ENCODE peak calls at places on chromosomes 2 and 18, in eight cellular contexts. O is A549, K is esophagus squamous epithelium, G is endothelial cell of umbilical vein, S is transverse colon, J is suprapubic skin, L is ovary, C is uterus. Q is an unnamed sample.

GRCh38 chr2:158990397-158991209 is 22.2 kb downstream of the TANC1 start:
- DNase-seq in C (no peak), G (no peak), L (no peak), J (no peak), S (no peak), K (no peak), O (peak; percentile 72), Q (no peak)

GRCh38 chr2:101787097-101787496 is 89.6 kb downstream of the MAP4K4 start:
- DNase-seq in G (no peak), K (no peak), C (no peak), J (no peak), L (no peak), S (no peak), O (no peak), Q (no peak)

GRCh38 chr2:206164261-206164862 is 4.7 kb downstream of the EEF1B2 start:
- DNase-seq in K (no peak), C (no peak), O (no peak), S (peak; percentile 13), L (no peak), G (peak; percentile 50), J (no peak), Q (peak; percentile 49)

GRCh38 chr18:13500227-13500865 is 226.0 kb downstream of the FAM210A start:
- DNase-seq in G (peak; percentile 83), L (no peak), J (peak; percentile 57), C (no peak), K (no peak), S (no peak), O (no peak), Q (no peak)

GRCh38 chr2:84924173-84925106 is 19.0 kb downstream of the TMSB10 start:
- DNase-seq in J (peak; percentile 65), G (peak; percentile 84), L (peak; percentile 52), K (no peak), C (no peak), O (no peak), S (peak; percentile 62), Q (peak; percentile 26)

GRCh38 chr2:169329669-169330554 is 32.4 kb downstream of the LRP2 start:
- DNase-seq in S (no peak), O (no peak), G (no peak), K (no peak), J (no peak), C (no peak), L (no peak), Q (no peak)

GRCh38 chr2:238908960-238909951 is 61.4 kb downstream of the TWIST2 start:
- DNase-seq in K (no peak), S (no peak), L (peak; percentile 51), O (no peak), C (peak; percentile 43), G (peak; percentile 10), J (peak; percentile 90), Q (no peak)

GRCh38 chr18:79458131-79458838 is 62.6 kb downstream of the NFATC1 start:
- DNase-seq in G (peak; percentile 93), J (no peak), S (peak; percentile 29), C (peak; percentile 82), K (no peak), L (peak; percentile 80), O (peak; percentile 48), Q (peak; percentile 66)

GRCh38 chr18:33210575-33211189 is 229.8 kb downstream of the CCDC178 start:
- DNase-seq in C (no peak), G (peak; percentile 36), J (no peak), S (no peak), O (no peak), K (no peak), L (no peak), Q (no peak)

GRCh38 chr2:203225423-203226039 is 13.3 kb upstream of the CYP20A1 start:
- DNase-seq in J (no peak), C (no peak), S (no peak), G (peak; percentile 32), K (no peak), L (no peak), O (no peak), Q (no peak)

GRCh38 chr2:74944987-74945782 is 13.3 kb upstream of the POLE4 start:
- DNase-seq in J (no peak), L (no peak), S (no peak), G (no peak), C (no peak), O (no peak), K (no peak), Q (no peak)

GRCh38 chr2:189179607-189179979 is at the start of gene COL5A2:
- DNase-seq in S (peak; percentile 24), G (peak; percentile 90), J (no peak), L (peak; percentile 52), K (no peak), O (peak; percentile 15), C (peak; percentile 57), Q (peak; percentile 19)

GRCh38 chr2:28342081-28342967 is 50.3 kb upstream of the FOSL2 start:
- DNase-seq in C (peak; percentile 83), S (peak; percentile 47), O (peak; percentile 33), K (no peak), G (peak; percentile 83), L (peak; percentile 76), J (no peak), Q (peak; percentile 70)

GRCh38 chr18:55587341-55588000 is 521 bp downstream of the TCF4 start:
- DNase-seq in L (peak; percentile 47), J (no peak), K (no peak), O (peak; percentile 9), G (peak; percentile 63), S (no peak), C (peak; percentile 27), Q (no peak)

GRCh38 chr2:120624738-120625446 is 110.8 kb upstream of the GLI2 start:
- DNase-seq in O (no peak), C (no peak), G (no peak), L (no peak), S (no peak), K (no peak), J (no peak), Q (no peak)

GRCh38 chr2:72859831-72860262 is 27.4 kb upstream of the SPR start:
- DNase-seq in O (peak; percentile 69), K (no peak), S (peak; percentile 78), J (no peak), G (peak; percentile 71), L (peak; percentile 40), C (peak; percentile 31), Q (peak; percentile 79)

GRCh38 chr2:174585111-174585510 is 12.5 kb downstream of the WIPF1 start:
- DNase-seq in J (no peak), L (no peak), G (no peak), C (no peak), K (no peak), S (no peak), O (no peak), Q (no peak)

GRCh38 chr2:84832772-84833461 is 48.0 kb downstream of the TRABD2A start:
- DNase-seq in O (no peak), C (no peak), K (no peak), J (no peak), G (no peak), L (no peak), S (peak; percentile 40), Q (no peak)

GRCh38 chr18:59218018-59218417 is 1.9 kb upstream of the GRP start:
- DNase-seq in O (no peak), J (no peak), C (no peak), L (no peak), S (no peak), K (no peak), G (no peak), Q (no peak)

GRCh38 chr18:59222341-59222740 is 2.4 kb downstream of the GRP start:
- DNase-seq in S (no peak), O (no peak), J (no peak), C (no peak), K (no peak), L (no peak), G (no peak), Q (no peak)

GRCh38 chr18:59219672-59220163 is at the start of gene GRP:
- DNase-seq in G (no peak), L (no peak), S (no peak), O (no peak), K (no peak), J (no peak), C (no peak), Q (no peak)

GRCh38 chr18:59220784-59221765 is 1.1 kb downstream of the GRP start:
- DNase-seq in K (no peak), J (no peak), O (no peak), G (no peak), C (no peak), L (no peak), S (no peak), Q (no peak)

DNA sequence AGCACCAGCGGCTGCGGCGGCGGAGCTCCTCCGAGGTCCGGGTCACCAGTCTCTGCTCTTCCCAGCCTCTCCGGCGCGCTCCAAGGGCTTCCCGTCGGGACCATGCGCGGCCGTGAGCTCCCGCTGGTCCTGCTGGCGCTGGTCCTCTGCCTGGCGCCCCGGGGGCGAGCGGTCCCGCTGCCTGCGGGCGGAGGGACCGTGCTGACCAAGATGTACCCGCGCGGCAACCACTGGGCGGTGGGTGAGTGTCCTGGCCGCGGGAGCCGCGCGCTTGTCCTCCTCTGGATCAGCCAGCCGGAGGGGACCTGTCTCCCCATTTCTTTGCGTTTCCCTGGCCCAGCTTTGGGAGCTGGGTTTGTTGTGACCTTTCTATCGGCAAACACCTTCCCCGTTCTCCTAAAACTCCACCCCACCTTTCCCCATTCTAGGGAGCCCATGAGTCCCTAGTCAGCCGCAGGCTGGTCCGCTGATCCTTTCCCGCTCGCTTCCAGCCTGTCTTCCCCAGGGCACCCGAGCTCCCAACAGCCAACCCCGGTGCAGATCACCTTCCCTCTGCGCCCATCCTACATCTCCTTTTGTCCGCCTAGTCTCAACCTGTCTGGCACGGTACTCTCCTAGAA is 316 bp downstream of the GRP start:
- DNase-seq in C (no peak), G (no peak), S (no peak), J (no peak), L (no peak), K (no peak), O (no peak), Q (no peak)
- H3K4me3 ChIP-seq in C (no peak overlapping the region), G (no peak overlapping the region), S (peak overlapping the region; percentile 13), J (peak overlapping the region; percentile 28), L (no peak overlapping the region), K (no peak overlapping the region), O (no peak overlapping the region), Q (no peak overlapping the region)

GRCh38 chr18:34928068-34928753 is 113.0 kb upstream of the MAPRE2 start:
- DNase-seq in O (no peak), K (no peak), C (no peak), G (no peak), S (no peak), L (no peak), J (no peak), Q (no peak)
- TF ChIP-seq POLR2A in O (no peak), K (no peak), C (no peak), G (no peak), S (no peak), L (no peak), J (no peak), Q (no peak)

GRCh38 chr2:232876071-232876977 is 6.3 kb downstream of the SNORC start:
- DNase-seq in L (no peak), S (peak; percentile 59), J (peak; percentile 70), C (no peak), O (peak; percentile 47), K (no peak), G (no peak), Q (no peak)
- TF ChIP-seq CTCF in L (no peak), S (no peak), J (no peak), C (no peak), O (peak; percentile 18), K (no peak), G (peak; percentile 26), Q (no peak)

DNA sequence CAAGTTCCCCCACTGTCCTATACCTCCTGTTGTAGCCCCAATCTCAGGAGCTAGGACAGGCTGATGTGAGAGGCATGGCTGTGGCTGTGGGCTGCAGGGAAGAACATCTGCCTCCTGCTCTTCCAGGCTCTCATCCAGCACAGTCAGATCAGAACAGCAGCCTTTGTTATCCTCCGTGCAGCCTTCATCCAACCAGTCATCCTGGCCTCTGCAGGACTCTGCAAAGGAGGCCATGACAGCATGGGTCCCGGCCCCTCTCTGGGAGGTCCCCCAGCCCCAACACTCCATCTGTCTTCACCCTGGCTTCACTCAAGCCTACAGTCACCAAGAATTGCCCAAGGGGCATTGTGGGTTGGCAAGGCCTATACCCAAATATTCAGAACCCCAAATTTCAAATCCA is 223.2 kb upstream of the COPS8 start:
- DNase-seq in K (no peak), J (peak; percentile 26), S (no peak), O (no peak), C (no peak), L (no peak), G (no peak), Q (no peak)
- H3K4me3 ChIP-seq in K (no peak overlapping the region), J (no peak overlapping the region), S (no peak overlapping the region), O (no peak overlapping the region), C (no peak overlapping the region), L (no peak overlapping the region), G (no peak overlapping the region), Q (no peak overlapping the region)

Q was measured in body of pancreas.